ENCODE peak calls at places on chromosomes 6 and 20, in five cellular contexts. P is cardiac muscle cell, D is Peyer's patch, N is stomach, M is HCT116. Q is an unnamed sample.

GRCh38 chr20:37990571-37991151 is 42.6 kb downstream of the TTI1 start:
- DNase-seq in P (peak; percentile 68), D (no peak), N (peak; percentile 71), M (no peak), Q (peak; percentile 56)

GRCh38 chr6:70680396-70680795 is 12.7 kb downstream of the SMAP1 start:
- DNase-seq in P (no peak), D (no peak), N (no peak), M (no peak), Q (no peak)

GRCh38 chr6:16901777-16902176 is 140.5 kb upstream of the ATXN1 start:
- DNase-seq in P (no peak), D (no peak), N (peak; percentile 44), M (no peak), Q (peak; percentile 35)

GRCh38 chr6:113825776-113826175 is 31.4 kb upstream of the MARCKS start:
- DNase-seq in P (no peak), D (peak; percentile 60), N (peak; percentile 90), M (no peak), Q (peak; percentile 89)

GRCh38 chr20:62723351-62723750 is 14.7 kb downstream of the NTSR1 start:
- DNase-seq in P (no peak), D (no peak), N (peak; percentile 48), M (no peak), Q (no peak)

GRCh38 chr6:112665114-112665513 is 318.0 kb downstream of the RFPL4B start:
- DNase-seq in P (no peak), D (no peak), N (no peak), M (no peak), Q (no peak)

GRCh38 chr20:3101737-3102574 is 17.4 kb upstream of the AVP start:
- DNase-seq in P (no peak), D (no peak), N (no peak), M (no peak), Q (no peak)

GRCh38 chr20:36836591-36837329 is 39.2 kb upstream of the TLDC2 start:
- DNase-seq in P (peak; percentile 65), D (peak; percentile 77), N (peak; percentile 62), M (peak; percentile 68), Q (peak; percentile 72)

GRCh38 chr6:161498359-161498758 is 224.5 kb upstream of the AGPAT4 start:
- DNase-seq in P (peak; percentile 46), D (no peak), N (no peak), M (peak; percentile 66), Q (peak; percentile 23)

GRCh38 chr20:14553774-14554524 is 216.5 kb upstream of the FLRT3 start:
- DNase-seq in P (no peak), D (no peak), N (no peak), M (no peak), Q (no peak)

GRCh38 chr6:28269492-28269891 is 2.5 kb downstream of the ZSCAN26 start:
- DNase-seq in P (no peak), D (no peak), N (no peak), M (peak; percentile 64), Q (no peak)

DNA sequence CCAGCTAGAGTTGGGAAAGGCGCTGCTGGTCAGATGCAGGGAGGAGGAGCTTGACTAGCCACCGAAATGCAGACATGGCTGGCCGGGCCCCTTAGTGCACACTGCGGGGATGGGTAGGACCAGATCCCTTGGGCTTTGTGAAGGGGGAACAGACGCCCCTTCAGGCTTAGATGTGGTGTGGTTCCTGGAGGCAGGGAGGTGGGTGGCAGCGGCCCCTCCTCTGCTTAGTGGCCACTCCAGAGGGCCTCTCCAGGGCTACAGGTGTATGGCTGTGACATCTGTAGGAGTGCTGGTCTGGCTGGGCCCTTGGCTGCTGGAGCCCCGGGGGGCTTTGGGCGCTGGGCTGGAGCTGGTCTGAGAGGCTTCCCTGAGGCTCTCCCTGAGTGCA is 5.9 kb downstream of the CCND3 start:
- DNase-seq in P (no peak), D (no peak), N (no peak), M (no peak), Q (no peak)
- H3K4me3 ChIP-seq in P (no peak overlapping the region), D (no peak overlapping the region), N (no peak overlapping the region), M (no peak overlapping the region), Q (no peak overlapping the region)

GRCh38 chr6:36067374-36068011 is 39.9 kb downstream of the MAPK14 start:
- DNase-seq in P (peak; percentile 14), D (no peak), N (no peak), M (no peak), Q (no peak)
- H3K4me1 ChIP-seq in P (peaks cover 48% of the 10 kb centered on the region), D (peaks cover 50% of the 10 kb centered on the region), N (peaks cover 99% of the 10 kb centered on the region), M (peaks cover 13% of the 10 kb centered on the region), Q (peaks cover 8% of the 10 kb centered on the region)

DNA sequence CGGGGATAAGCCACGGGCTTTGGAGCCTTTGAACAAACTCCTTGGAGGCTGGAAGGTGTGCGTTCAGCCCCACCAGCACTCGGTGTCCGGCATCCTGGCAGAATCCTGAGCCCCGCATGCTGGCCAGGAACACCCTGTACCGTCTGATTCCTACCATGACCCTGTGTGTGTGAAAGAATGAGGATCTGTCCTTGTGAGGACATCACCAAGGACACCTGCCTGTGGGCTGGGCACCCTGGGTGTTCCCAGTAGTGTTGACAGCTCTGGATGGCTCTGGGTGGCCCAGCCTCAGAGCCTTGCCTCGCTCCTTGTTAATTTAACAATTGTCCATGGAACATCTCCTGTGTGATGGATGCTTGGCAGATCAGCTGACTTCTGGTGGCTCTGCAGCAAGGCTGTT is 234.3 kb downstream of the QKI start:
- DNase-seq in P (no peak), D (no peak), N (no peak), M (no peak), Q (no peak)
- H3K4me3 ChIP-seq in P (no peak overlapping the region), D (no peak overlapping the region), N (no peak overlapping the region), M (no peak overlapping the region), Q (no peak overlapping the region)

GRCh38 chr6:137192821-137193220 is 19.4 kb upstream of the IL22RA2 start:
- DNase-seq in P (no peak), D (no peak), N (no peak), M (no peak), Q (no peak)
- H3K4me1 ChIP-seq in P (no peaks in the 10 kb centered on the region), D (no peaks in the 10 kb centered on the region), N (no peaks in the 10 kb centered on the region), M (no peaks in the 10 kb centered on the region), Q (peaks cover 4% of the 10 kb centered on the region)

GRCh38 chr6:85460154-85460950 is 10.5 kb downstream of the NT5E start:
- DNase-seq in P (no peak), D (no peak), N (no peak), M (no peak), Q (no peak)

GRCh38 chr6:85456782-85457181 is 6.9 kb downstream of the NT5E start:
- DNase-seq in P (no peak), D (no peak), N (no peak), M (no peak), Q (no peak)

GRCh38 chr6:85459224-85459901 is 9.5 kb downstream of the NT5E start:
- DNase-seq in P (no peak), D (no peak), N (no peak), M (peak; percentile 50), Q (no peak)

GRCh38 chr6:85458782-85459181 is 8.9 kb downstream of the NT5E start:
- DNase-seq in P (no peak), D (no peak), N (no peak), M (no peak), Q (no peak)

GRCh38 chr6:85458184-85458583 is 8.3 kb downstream of the NT5E start:
- DNase-seq in P (no peak), D (no peak), N (no peak), M (no peak), Q (no peak)
- H3K4me3 ChIP-seq in P (no peak overlapping the region), D (no peak overlapping the region), N (no peak overlapping the region), M (no peak overlapping the region), Q (no peak overlapping the region)

GRCh38 chr6:35181933-35182612 is 31.7 kb upstream of the SCUBE3 start:
- DNase-seq in P (no peak), D (peak; percentile 68), N (peak; percentile 45), M (peak; percentile 86), Q (peak; percentile 59)

GRCh38 chr6:35178932-35179832 is 34.6 kb upstream of the SCUBE3 start:
- DNase-seq in P (peak; percentile 34), D (no peak), N (no peak), M (no peak), Q (no peak)

GRCh38 chr6:35183281-35183680 is 30.5 kb upstream of the SCUBE3 start:
- DNase-seq in P (no peak), D (no peak), N (no peak), M (no peak), Q (no peak)

GRCh38 chr6:35183935-35184334 is 29.8 kb upstream of the SCUBE3 start:
- DNase-seq in P (no peak), D (no peak), N (no peak), M (no peak), Q (no peak)

DNA sequence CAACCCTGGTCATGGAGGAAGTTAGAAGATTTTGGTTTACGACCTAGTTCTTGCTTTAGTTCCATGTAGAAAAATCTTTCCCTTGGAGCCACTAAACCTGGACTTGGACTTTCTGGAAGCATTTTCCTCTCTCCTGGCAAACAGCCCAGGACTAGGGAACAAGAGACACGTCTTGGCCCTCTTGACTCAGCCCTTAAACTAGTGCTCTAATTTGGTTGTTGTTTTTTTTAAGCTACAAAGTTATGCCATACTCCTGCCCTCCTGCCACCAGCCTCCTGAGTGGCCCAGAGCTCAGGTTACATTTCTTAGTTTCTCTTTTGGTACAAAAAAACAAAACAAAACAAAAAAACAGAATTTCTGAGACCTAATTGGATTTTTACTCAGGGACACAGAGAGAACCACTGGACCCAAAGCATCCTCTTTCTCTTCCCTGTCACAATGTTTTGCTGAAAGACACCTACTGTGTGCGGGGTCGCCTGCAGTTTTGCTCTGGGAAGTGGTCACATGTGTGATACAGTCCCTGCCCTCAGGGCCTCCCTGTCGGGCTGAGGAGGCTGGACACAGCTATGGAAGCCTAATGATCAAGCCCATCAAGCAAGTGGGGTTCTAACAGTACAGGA is 32.3 kb upstream of the SCUBE3 start:
- DNase-seq in P (peak; percentile 43), D (no peak), N (no peak), M (no peak), Q (peak; percentile 50)
- H3K4me1 ChIP-seq in P (peaks cover 70% of the 10 kb centered on the region), D (peaks cover 7% of the 10 kb centered on the region), N (peaks cover 35% of the 10 kb centered on the region), M (peaks cover 44% of the 10 kb centered on the region), Q (no peaks in the 10 kb centered on the region)

GRCh38 chr6:106973018-106973840 is 1.3 kb downstream of the CD24 start:
- DNase-seq in P (peak; percentile 51), D (peak; percentile 59), N (peak; percentile 52), M (no peak), Q (no peak)
- H3K4me3 ChIP-seq in P (peak overlapping the region; percentile 75), D (peak overlapping the region; percentile 86), N (peak overlapping the region; percentile 69), M (no peak overlapping the region), Q (no peak overlapping the region)

GRCh38 chr6:14709066-14709670 is 536.7 kb upstream of the JARID2 start:
- DNase-seq in P (no peak), D (no peak), N (no peak), M (no peak), Q (no peak)

GRCh38 chr6:14710421-14710820 is 535.4 kb upstream of the JARID2 start:
- DNase-seq in P (no peak), D (no peak), N (no peak), M (no peak), Q (no peak)

GRCh38 chr6:14707971-14708465 is 537.9 kb upstream of the JARID2 start:
- DNase-seq in P (no peak), D (no peak), N (no peak), M (no peak), Q (no peak)

GRCh38 chr6:14711056-14711703 is 534.7 kb upstream of the JARID2 start:
- DNase-seq in P (peak; percentile 40), D (no peak), N (peak; percentile 44), M (no peak), Q (peak; percentile 71)

DNA sequence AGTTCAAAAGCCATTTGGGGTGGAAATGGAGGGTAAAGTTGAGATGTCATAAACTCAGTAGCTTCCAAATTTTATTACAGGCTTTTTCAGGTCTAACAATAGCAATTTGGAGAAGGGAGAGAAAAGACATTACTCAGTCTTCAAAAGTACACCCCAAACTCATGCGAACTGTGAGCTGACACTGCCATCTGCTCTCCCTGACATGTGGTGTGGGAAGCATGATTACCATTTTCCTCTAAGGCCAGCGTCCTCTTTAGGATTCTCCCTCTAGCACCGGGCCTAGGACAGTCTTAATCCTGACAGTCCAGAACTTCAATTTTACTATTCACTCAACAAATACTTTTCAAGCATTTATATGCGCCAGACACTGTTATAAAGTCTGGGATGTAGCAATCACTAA is 536.0 kb upstream of the JARID2 start:
- DNase-seq in P (no peak), D (no peak), N (no peak), M (no peak), Q (no peak)
- H3K4me1 ChIP-seq in P (no peaks in the 10 kb centered on the region), D (peaks cover 11% of the 10 kb centered on the region), N (peaks cover 31% of the 10 kb centered on the region), M (peaks cover 69% of the 10 kb centered on the region), Q (no peaks in the 10 kb centered on the region)